ENCODE peak calls at places on chromosomes 11 and 22, in eight cellular contexts. U is SK-N-SH, W is HCT116, Q is sigmoid colon, N is stomach, O is endothelial cell of umbilical vein, E is H1, I is spleen. C is an unnamed sample.

GRCh38 chr11:65125197-65126056 is 3.3 kb downstream of the MRPL49 start:
- DNase-seq in Q (peak; percentile 54), E (no peak), U (no peak), W (no peak), O (no peak), I (no peak), N (no peak), C (no peak)

GRCh38 chr11:12581923-12582322 is 92.3 kb upstream of the TEAD1 start:
- DNase-seq in O (peak; percentile 3), U (no peak), E (no peak), Q (no peak), N (no peak), I (no peak), W (peak; percentile 38), C (no peak)

GRCh38 chr22:47406896-47407295 is 644.4 kb downstream of the TBC1D22A start:
- DNase-seq in E (no peak), N (no peak), I (no peak), U (no peak), W (no peak), O (no peak), Q (no peak), C (no peak)

GRCh38 chr11:118437046-118437735 is 899 bp downstream of the KMT2A start:
- DNase-seq in Q (peak; percentile 80), O (peak; percentile 34), I (peak; percentile 85), E (peak; percentile 65), U (peak; percentile 57), W (no peak), N (no peak), C (no peak)

GRCh38 chr11:127199306-127199801 is 198.8 kb upstream of the KIRREL3 start:
- DNase-seq in Q (no peak), U (no peak), W (no peak), O (no peak), E (no peak), I (no peak), N (no peak), C (no peak)

GRCh38 chr11:46381046-46381835 is at the start of gene MDK:
- DNase-seq in U (peak; percentile 96), I (peak; percentile 89), O (peak; percentile 37), W (no peak), E (peak; percentile 83), Q (peak; percentile 70), N (peak; percentile 48), C (no peak)

GRCh38 chr11:111634981-111635705 is 32.9 kb downstream of the SIK2 start:
- DNase-seq in I (no peak), E (no peak), O (peak; percentile 22), W (no peak), Q (no peak), N (no peak), U (no peak), C (no peak)

GRCh38 chr22:28310299-28310698 is 369.3 kb downstream of the TTC28 start:
- DNase-seq in N (no peak), O (no peak), W (no peak), E (no peak), I (no peak), U (no peak), Q (no peak), C (no peak)

GRCh38 chr11:71304045-71304444 is 51.7 kb upstream of the SHANK2 start:
- DNase-seq in U (no peak), E (no peak), O (no peak), W (no peak), I (no peak), Q (no peak), N (no peak), C (no peak)

GRCh38 chr22:19596680-19597398 is 72.6 kb upstream of the CLDN5 start:
- DNase-seq in N (no peak), Q (no peak), O (no peak), E (no peak), W (no peak), U (no peak), I (peak; percentile 74), C (no peak)

GRCh38 chr11:57116654-57117053 is 65.1 kb upstream of the LRRC55 start:
- DNase-seq in W (peak; percentile 19), Q (no peak), I (no peak), E (peak; percentile 52), U (peak; percentile 28), O (peak; percentile 57), N (peak; percentile 29), C (peak; percentile 8)

GRCh38 chr22:26679003-26679629 is 21.7 kb downstream of the MIAT start:
- DNase-seq in Q (peak; percentile 81), N (peak; percentile 78), E (peak; percentile 94), U (peak; percentile 83), I (peak; percentile 87), W (peak; percentile 53), O (peak; percentile 84), C (peak; percentile 60)

GRCh38 chr22:20775342-20775895 is 1.5 kb downstream of the SERPIND1 start:
- DNase-seq in E (no peak), O (no peak), U (no peak), Q (no peak), I (no peak), N (no peak), W (no peak), C (no peak)

GRCh38 chr22:20779014-20779812 is 5.3 kb downstream of the SERPIND1 start:
- DNase-seq in U (no peak), W (no peak), Q (no peak), N (no peak), O (no peak), E (no peak), I (no peak), C (no peak)

GRCh38 chr22:20779813-20780148 is 5.9 kb downstream of the SERPIND1 start:
- DNase-seq in I (no peak), U (no peak), N (no peak), E (no peak), O (peak; percentile 44), W (no peak), Q (no peak), C (no peak)

GRCh38 chr22:20776624-20777405 is 2.9 kb downstream of the SERPIND1 start:
- DNase-seq in N (no peak), O (no peak), I (no peak), U (no peak), Q (no peak), W (no peak), E (no peak), C (no peak)

DNA sequence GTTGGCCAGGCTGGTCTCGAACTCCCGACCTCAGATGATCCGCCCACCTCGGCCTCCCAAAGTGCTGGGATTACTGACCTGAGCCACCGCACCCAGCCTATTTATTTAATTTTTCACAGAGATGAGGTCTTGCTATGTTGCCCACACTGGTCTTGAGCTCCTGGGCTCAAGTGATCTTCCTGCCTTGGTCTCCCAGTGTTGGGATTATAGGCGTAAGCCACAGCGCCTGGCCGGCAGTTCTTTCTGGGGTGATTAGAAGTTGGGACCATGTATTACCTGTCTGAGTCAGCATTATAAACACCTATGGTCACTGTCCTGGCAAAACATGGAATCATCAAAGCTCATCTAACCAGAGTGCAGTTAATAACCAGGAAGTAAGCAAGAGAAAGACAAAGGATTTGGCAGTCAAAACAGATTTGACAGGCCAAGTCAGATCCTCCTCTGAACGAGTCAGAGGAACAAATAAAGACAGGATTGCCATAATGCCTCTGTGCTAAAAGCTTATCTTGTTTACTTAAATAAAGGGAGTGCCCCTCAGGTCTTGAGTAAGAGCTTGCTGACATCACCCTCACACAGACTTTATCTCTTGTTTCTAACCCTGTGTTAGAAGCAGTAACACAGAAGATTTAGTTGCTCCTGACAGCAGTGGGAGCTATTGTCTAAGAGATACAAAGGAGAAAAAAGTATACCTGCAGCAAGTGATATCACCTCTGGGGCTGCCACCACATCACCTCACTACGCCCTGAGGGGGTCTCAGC is 3.7 kb downstream of the SERPIND1 start:
- DNase-seq in E (no peak), O (peak; percentile 67), N (no peak), U (no peak), W (peak; percentile 70), Q (no peak), I (no peak), C (no peak)
- TF ChIP-seq CTCF in E (no peak), O (no peak), N (no peak), U (no peak), W (no peak), Q (no peak), I (no peak), C (no peak)

DNA sequence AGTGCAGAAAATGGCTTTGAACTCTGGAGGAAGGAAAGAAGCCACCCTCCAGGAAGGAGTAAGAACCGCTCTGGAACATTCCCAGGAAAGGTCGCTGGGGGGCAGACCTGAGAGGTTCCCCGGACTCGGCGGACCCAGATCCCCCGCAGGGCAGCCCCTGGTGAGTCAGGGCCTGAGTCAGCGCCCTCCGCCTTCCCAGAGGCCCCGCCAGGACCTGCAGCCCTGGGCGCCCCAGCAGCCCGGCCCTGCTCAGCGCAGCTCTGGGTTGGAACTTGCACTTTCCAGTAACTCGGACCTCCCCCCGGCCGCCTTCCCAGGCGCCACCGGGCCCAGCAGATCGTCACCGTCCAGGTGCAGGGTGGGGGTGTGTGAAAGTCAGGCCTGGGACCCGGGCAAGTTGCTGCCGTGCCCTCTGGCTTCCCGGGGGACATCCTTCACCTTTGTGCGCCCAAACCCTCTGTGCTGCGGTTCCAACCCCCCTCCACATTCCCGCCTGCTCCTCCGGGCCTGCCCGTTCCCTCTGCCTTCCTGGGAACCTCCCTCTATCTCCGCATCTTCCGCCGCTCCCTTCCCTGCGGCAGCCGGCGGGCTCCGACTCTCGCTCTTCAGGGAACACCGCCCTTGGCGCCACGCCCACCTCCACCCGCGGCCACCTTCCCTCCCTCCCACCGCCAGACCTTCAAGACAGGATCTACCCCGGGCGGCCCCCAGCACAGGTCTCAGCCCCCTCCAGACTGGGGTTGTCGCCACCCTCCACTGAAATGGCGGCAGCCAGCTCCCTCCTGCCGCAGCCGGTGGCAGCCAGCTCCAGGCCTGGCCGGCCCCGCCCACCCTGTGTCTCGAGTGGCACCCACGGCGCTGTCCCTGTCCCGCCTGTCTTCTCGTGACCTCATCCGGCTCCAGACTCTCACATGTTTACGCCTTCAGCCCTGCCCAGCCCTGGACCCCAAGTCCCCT is 36.8 kb upstream of the WNT7B start:
- DNase-seq in W (peak; percentile 89), I (peak; percentile 95), Q (peak; percentile 98), E (peak; percentile 95), O (peak; percentile 88), N (peak; percentile 92), U (peak; percentile 96), C (peak; percentile 72)
- TF ChIP-seq POLR2AphosphoS5 in W (peak; percentile 89), I (peak; percentile 68), Q (peak; percentile 85), E (no peak), O (peak; percentile 70), N (peak; percentile 82), U (peak; percentile 73), C (peak; percentile 65)

GRCh38 chr11:66277475-66278391 is at the start of gene CNIH2:
- DNase-seq in O (no peak), U (peak; percentile 93), W (no peak), N (peak; percentile 39), Q (no peak), E (peak; percentile 78), I (peak; percentile 86), C (no peak)
- TF ChIP-seq CTCF in O (no peak), U (no peak), W (no peak), N (no peak), Q (no peak), E (no peak), I (no peak), C (no peak)

GRCh38 chr11:20131744-20132666 is 28.3 kb downstream of the DBX1 start:
- DNase-seq in W (no peak), O (peak; percentile 64), N (peak; percentile 68), U (peak; percentile 47), E (peak; percentile 85), Q (peak; percentile 85), I (peak; percentile 81), C (no peak)

GRCh38 chr11:20132667-20133039 is 27.6 kb downstream of the DBX1 start:
- DNase-seq in W (no peak), O (no peak), Q (no peak), U (no peak), I (no peak), N (no peak), E (no peak), C (no peak)

GRCh38 chr11:20134991-20135736 is 25.1 kb downstream of the DBX1 start:
- DNase-seq in W (no peak), Q (no peak), O (no peak), N (no peak), U (no peak), I (no peak), E (no peak), C (no peak)

GRCh38 chr11:20137637-20138036 is 22.6 kb downstream of the DBX1 start:
- DNase-seq in N (no peak), U (no peak), E (no peak), W (no peak), Q (no peak), O (no peak), I (no peak), C (no peak)
- TF ChIP-seq POLR2AphosphoS5 in N (no peak), U (no peak), E (no peak), W (no peak), Q (no peak), O (no peak), I (no peak), C (no peak)

C was measured in Panc1.